ENCODE peak calls at places on chromosomes 3 and 15, in six cellular contexts. N is activated effector memory CD4-positive, alpha-beta T cell treated with anti-CD3 and anti-CD28 coated beads, Interleukin-2, amount 50 U/mL, for 16 hours; P is skeletal muscle cell; I is activated T-cell treated with anti-CD3 and anti-CD28 coated beads, Interleukin-2, amount 50 U/mL, for 48 hours; R is stimulated activated CD8-positive, alpha-beta memory T cell treated with anti-CD3 and anti-CD28 coated beads, Interleukin-15, amount 100 ng/mL, for 4 hours; Y is amniotic epithelial cell. K is an unnamed sample.
A peak's percentile ranks its signal among the peaks of the same experiment; 100 is the strongest.

GRCh38 chr15:48029656-48030055 is 91.1 kb upstream of the SLC24A5 start:
- DNase-seq in R (no peak), P (no peak), I (no peak), N (no peak), Y (no peak), K (no peak)

GRCh38 chr3:66822059-66823009 is 175.8 kb upstream of the KBTBD8 start:
- DNase-seq in I (peak; percentile 75), Y (peak; percentile 55), N (peak; percentile 87), P (no peak), R (no peak), K (no peak)

GRCh38 chr3:184604039-184604955 is 42.7 kb downstream of the EPHB3 start:
- DNase-seq in N (no peak), P (no peak), R (no peak), Y (no peak), I (no peak), K (no peak)

GRCh38 chr3:46129588-46130272 is 78.4 kb downstream of the CCR1 start:
- DNase-seq in R (no peak), I (no peak), N (no peak), Y (no peak), P (no peak), K (no peak)

GRCh38 chr3:141632779-141633374 is 105.2 kb upstream of the RNF7 start:
- DNase-seq in Y (no peak), I (no peak), P (no peak), N (no peak), R (no peak), K (no peak)

GRCh38 chr3:3179407-3180094 is at the start of gene CRBN:
- DNase-seq in I (peak; percentile 93), R (peak; percentile 72), N (peak; percentile 97), Y (peak; percentile 68), P (peak; percentile 39), K (peak; percentile 29)

GRCh38 chr3:155194973-155195372 is 98.5 kb downstream of the STRIT1 start:
- DNase-seq in P (no peak), R (no peak), Y (no peak), I (no peak), N (no peak), K (no peak)

GRCh38 chr3:4862973-4863372 is 116.3 kb upstream of the BHLHE40 start:
- DNase-seq in I (no peak), Y (no peak), R (no peak), N (no peak), P (no peak), K (no peak)

GRCh38 chr3:127819086-127819485 is 3.2 kb downstream of the MGLL start:
- DNase-seq in P (no peak), N (no peak), Y (no peak), R (no peak), I (no peak), K (no peak)

GRCh38 chr3:24548278-24548677 is 53.6 kb upstream of the THRB start:
- DNase-seq in P (no peak), I (no peak), Y (no peak), N (no peak), R (no peak), K (no peak)

GRCh38 chr15:71203573-71204444 is 88.5 kb downstream of the THSD4 start:
- DNase-seq in P (no peak), N (no peak), Y (no peak), I (no peak), R (no peak), K (no peak)

GRCh38 chr3:172065534-172065933 is 26.2 kb downstream of the FNDC3B start:
- DNase-seq in P (peak; percentile 67), I (no peak), R (no peak), N (no peak), Y (peak; percentile 51), K (no peak)

GRCh38 chr15:70121656-70122297 is 24.1 kb upstream of the TLE3 start:
- DNase-seq in I (no peak), N (no peak), Y (peak; percentile 98), P (peak; percentile 81), R (no peak), K (peak; percentile 60)

GRCh38 chr3:106826861-106827311 is 550.4 kb upstream of the CCDC54 start:
- DNase-seq in P (no peak), N (no peak), R (no peak), I (no peak), Y (peak; percentile 89), K (no peak)

GRCh38 chr15:58590901-58591300 is 158.6 kb downstream of the ADAM10 start:
- DNase-seq in N (no peak), P (no peak), R (no peak), Y (peak; percentile 22), I (no peak), K (no peak)

GRCh38 chr3:24387000-24387399 is 107.7 kb downstream of the THRB start:
- DNase-seq in N (no peak), I (no peak), P (no peak), Y (peak; percentile 4), R (no peak), K (no peak)

GRCh38 chr15:50257206-50257735 is 8.3 kb downstream of the HDC start:
- DNase-seq in Y (no peak), P (no peak), N (no peak), I (no peak), R (no peak), K (no peak)

GRCh38 chr3:170033489-170033888 is 4.3 kb upstream of the GPR160 start:
- DNase-seq in R (no peak), N (peak; percentile 69), I (peak; percentile 45), Y (no peak), P (no peak), K (no peak)

GRCh38 chr3:127615631-127616305 is 13.2 kb upstream of the PODXL2 start:
- DNase-seq in P (no peak), R (no peak), Y (no peak), N (no peak), I (no peak), K (no peak)

GRCh38 chr3:15654891-15655290 is 53.3 kb downstream of the BTD start:
- DNase-seq in N (no peak), R (no peak), Y (no peak), I (no peak), P (no peak), K (no peak)

GRCh38 chr15:74382004-74382816 is 14.8 kb upstream of the CYP11A1 start:
- DNase-seq in I (peak; percentile 89), Y (peak; percentile 62), N (peak; percentile 92), P (no peak), R (no peak), K (no peak)

GRCh38 chr15:100687532-100688215 is 85.3 kb downstream of the ASB7 start:
- DNase-seq in Y (peak; percentile 97), R (no peak), I (no peak), P (peak; percentile 79), N (no peak), K (peak; percentile 44)

GRCh38 chr3:4581040-4581439 is 87.9 kb downstream of the ITPR1 start:
- DNase-seq in R (no peak), Y (peak; percentile 48), P (peak; percentile 37), N (no peak), I (no peak), K (no peak)

GRCh38 chr3:24365168-24365567 is 129.5 kb downstream of the THRB start:
- DNase-seq in Y (peak; percentile 78), P (peak; percentile 71), N (no peak), I (no peak), R (no peak), K (no peak)

GRCh38 chr3:158103956-158104338 is 2.3 kb downstream of the SHOX2 start:
- DNase-seq in I (peak; percentile 27), R (no peak), P (no peak), Y (no peak), N (no peak), K (no peak)

GRCh38 chr3:130760922-130761321 is 14.3 kb upstream of the PIK3R4 start:
- DNase-seq in N (no peak), I (no peak), Y (no peak), R (no peak), P (no peak), K (no peak)

GRCh38 chr3:188542196-188542595 is 388.2 kb downstream of the LPP start:
- DNase-seq in P (no peak), I (no peak), Y (no peak), R (no peak), N (no peak), K (no peak)

GRCh38 chr3:71684046-71684730 is 41.0 kb downstream of the EIF4E3 start:
- DNase-seq in Y (no peak), N (no peak), P (no peak), I (no peak), R (no peak), K (no peak)

GRCh38 chr15:70437089-70437488 is 326.3 kb downstream of the UACA start:
- DNase-seq in N (no peak), Y (no peak), R (no peak), I (peak; percentile 10), P (no peak), K (no peak)

GRCh38 chr15:82538961-82539689 is 1.1 kb downstream of the RPS17 start:
- DNase-seq in N (no peak), R (no peak), P (no peak), Y (peak; percentile 48), I (peak; percentile 45), K (no peak)

GRCh38 chr15:38253448-38253847 is 812 bp downstream of the SPRED1 start:
- DNase-seq in R (no peak), N (no peak), I (no peak), P (peak; percentile 27), Y (peak; percentile 87), K (no peak)

GRCh38 chr3:150521458-150521857 is 24.8 kb downstream of the SERP1 start:
- DNase-seq in N (no peak), R (no peak), I (no peak), P (no peak), Y (no peak), K (no peak)

GRCh38 chr3:170585937-170586310 is at the start of gene SLC7A14:
- DNase-seq in I (no peak), Y (no peak), R (no peak), N (no peak), P (no peak), K (no peak)

K was measured in GM04503.